ENCODE peak calls at places on chromosome 5, in five cellular contexts. One of them, this sample, is unnamed.

GRCh38 chr5:3995954-3996619 is 400.5 kb downstream of the IRX1 start:
- DNase-seq in brain microvascular endothelial cell: no peak
- DNase-seq in WERI-Rb-1: no peak
- DNase-seq in CD4-positive, alpha-beta T cell: no peak
- DNase-seq in stomach: no peak
- DNase-seq in this sample: no peak

GRCh38 chr5:67272453-67273130 is 76.0 kb upstream of the CD180 start:
- DNase-seq in brain microvascular endothelial cell: no peak
- DNase-seq in WERI-Rb-1: no peak
- DNase-seq in CD4-positive, alpha-beta T cell: no peak
- DNase-seq in stomach: no peak
- DNase-seq in this sample: no peak

GRCh38 chr5:109826426-109826825 is 136.7 kb downstream of the MAN2A1 start:
- DNase-seq in brain microvascular endothelial cell: peak
- DNase-seq in WERI-Rb-1: no peak
- DNase-seq in CD4-positive, alpha-beta T cell: no peak
- DNase-seq in stomach: no peak
- DNase-seq in this sample: no peak

GRCh38 chr5:148998174-148998797 is 64.6 kb downstream of the SH3TC2 start:
- DNase-seq in brain microvascular endothelial cell: peak
- DNase-seq in WERI-Rb-1: peak
- DNase-seq in CD4-positive, alpha-beta T cell: no peak
- DNase-seq in stomach: no peak
- DNase-seq in this sample: no peak

GRCh38 chr5:153617190-153617589 is 126.7 kb downstream of the GRIA1 start:
- DNase-seq in brain microvascular endothelial cell: peak
- DNase-seq in WERI-Rb-1: no peak
- DNase-seq in CD4-positive, alpha-beta T cell: no peak
- DNase-seq in stomach: no peak
- DNase-seq in this sample: no peak

GRCh38 chr5:111742166-111742565 is 14.8 kb downstream of the NREP start:
- DNase-seq in brain microvascular endothelial cell: no peak
- DNase-seq in WERI-Rb-1: no peak
- DNase-seq in CD4-positive, alpha-beta T cell: no peak
- DNase-seq in stomach: no peak
- DNase-seq in this sample: no peak

GRCh38 chr5:140563554-140563953 is 844 bp downstream of the APBB3 start:
- DNase-seq in brain microvascular endothelial cell: no peak
- DNase-seq in WERI-Rb-1: no peak
- DNase-seq in CD4-positive, alpha-beta T cell: no peak
- DNase-seq in stomach: no peak
- DNase-seq in this sample: no peak

GRCh38 chr5:71938886-71939285 is 168.4 kb upstream of the MAP1B start:
- DNase-seq in brain microvascular endothelial cell: no peak
- DNase-seq in WERI-Rb-1: peak
- DNase-seq in CD4-positive, alpha-beta T cell: no peak
- DNase-seq in stomach: peak
- DNase-seq in this sample: peak

GRCh38 chr5:154368041-154368800 is 77.6 kb upstream of the SAP30L start:
- DNase-seq in brain microvascular endothelial cell: peak
- DNase-seq in WERI-Rb-1: no peak
- DNase-seq in CD4-positive, alpha-beta T cell: no peak
- DNase-seq in stomach: no peak
- DNase-seq in this sample: no peak

GRCh38 chr5:133114166-133114932 is 62.5 kb downstream of the HSPA4 start:
- DNase-seq in brain microvascular endothelial cell: no peak
- DNase-seq in WERI-Rb-1: peak
- DNase-seq in CD4-positive, alpha-beta T cell: no peak
- DNase-seq in stomach: no peak
- DNase-seq in this sample: no peak

GRCh38 chr5:82561786-82562185 is 283.6 kb upstream of the RPS23 start:
- DNase-seq in brain microvascular endothelial cell: no peak
- DNase-seq in WERI-Rb-1: no peak
- DNase-seq in CD4-positive, alpha-beta T cell: no peak
- DNase-seq in stomach: no peak
- DNase-seq in this sample: no peak

GRCh38 chr5:36153727-36154126 is 1.8 kb downstream of the SKP2 start:
- DNase-seq in brain microvascular endothelial cell: no peak
- DNase-seq in WERI-Rb-1: no peak
- DNase-seq in CD4-positive, alpha-beta T cell: no peak
- DNase-seq in stomach: no peak
- DNase-seq in this sample: no peak

GRCh38 chr5:36153299-36153677 is 1.4 kb downstream of the SKP2 start:
- DNase-seq in brain microvascular endothelial cell: no peak
- DNase-seq in WERI-Rb-1: no peak
- DNase-seq in CD4-positive, alpha-beta T cell: no peak
- DNase-seq in stomach: no peak
- DNase-seq in this sample: no peak

GRCh38 chr5:36151434-36152323 is at the start of the genes LMBRD2 and SKP2:
- DNase-seq in brain microvascular endothelial cell: peak
- DNase-seq in WERI-Rb-1: peak
- DNase-seq in CD4-positive, alpha-beta T cell: peak
- DNase-seq in stomach: peak
- DNase-seq in this sample: peak

GRCh38 chr5:36150676-36151433 is 832 bp downstream of the LMBRD2 start:
- DNase-seq in brain microvascular endothelial cell: peak
- DNase-seq in WERI-Rb-1: peak
- DNase-seq in CD4-positive, alpha-beta T cell: peak
- DNase-seq in stomach: peak
- DNase-seq in this sample: peak

GRCh38 chr5:36152324-36153298 is 700 bp downstream of the SKP2 start:
- DNase-seq in brain microvascular endothelial cell: no peak
- DNase-seq in WERI-Rb-1: no peak
- DNase-seq in CD4-positive, alpha-beta T cell: no peak
- DNase-seq in stomach: no peak
- DNase-seq in this sample: no peak
- H3K27ac ChIP-seq in brain microvascular endothelial cell: peak
- H3K27ac ChIP-seq in WERI-Rb-1: peak
- H3K27ac ChIP-seq in CD4-positive, alpha-beta T cell: peak
- H3K27ac ChIP-seq in stomach: peak
- H3K27ac ChIP-seq in this sample: peak

GRCh38 chr5:116652903-116653302 is 78.3 kb upstream of the SEMA6A start:
- DNase-seq in brain microvascular endothelial cell: no peak
- DNase-seq in WERI-Rb-1: no peak
- DNase-seq in CD4-positive, alpha-beta T cell: no peak
- DNase-seq in stomach: no peak
- DNase-seq in this sample: no peak
- H3K27ac ChIP-seq in brain microvascular endothelial cell: no peak
- H3K27ac ChIP-seq in WERI-Rb-1: no peak
- H3K27ac ChIP-seq in CD4-positive, alpha-beta T cell: no peak
- H3K27ac ChIP-seq in stomach: no peak
- H3K27ac ChIP-seq in this sample: no peak

DNA sequence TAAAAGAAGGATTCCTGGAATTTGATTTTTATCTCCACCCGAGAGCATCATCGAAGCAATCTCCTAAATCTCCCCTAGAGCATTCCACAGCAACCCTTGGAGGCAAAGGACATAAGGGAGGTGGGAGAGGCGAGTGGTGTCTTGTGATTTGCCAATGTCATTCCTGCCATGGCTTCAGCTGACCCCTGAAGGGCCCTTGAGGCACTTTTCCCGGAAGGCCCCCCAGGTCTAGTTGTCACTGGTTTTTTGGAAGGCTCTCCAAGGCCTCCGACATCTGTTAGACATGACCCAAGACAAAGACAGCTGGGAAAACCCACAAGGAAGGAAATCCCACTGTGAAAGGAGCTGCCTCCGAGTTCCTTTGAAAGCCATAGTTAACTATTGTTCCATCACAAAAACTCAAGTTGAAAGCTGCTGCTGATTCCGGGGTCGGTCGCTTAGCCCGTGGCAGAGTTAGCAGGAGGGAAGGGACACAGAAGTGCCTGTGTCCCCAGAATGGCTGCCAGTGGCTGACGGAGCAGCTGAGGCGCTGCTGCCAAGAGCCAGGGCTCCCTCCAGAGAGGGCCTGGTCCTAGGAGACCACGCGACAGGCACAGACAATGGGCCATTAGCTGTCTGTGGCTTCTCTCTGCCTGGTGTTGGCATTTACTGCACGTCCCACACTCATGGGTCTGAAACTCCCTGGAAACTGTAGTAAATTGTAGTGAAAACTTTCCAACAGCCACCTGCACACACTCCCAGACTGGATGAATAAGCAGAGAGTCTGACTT is 24.4 kb upstream of the TRIO start:
- DNase-seq in brain microvascular endothelial cell: no peak
- DNase-seq in WERI-Rb-1: no peak
- DNase-seq in CD4-positive, alpha-beta T cell: no peak
- DNase-seq in stomach: no peak
- DNase-seq in this sample: no peak
- H3K27ac ChIP-seq in brain microvascular endothelial cell: no peak
- H3K27ac ChIP-seq in WERI-Rb-1: no peak
- H3K27ac ChIP-seq in CD4-positive, alpha-beta T cell: no peak
- H3K27ac ChIP-seq in stomach: no peak
- H3K27ac ChIP-seq in this sample: no peak

DNA sequence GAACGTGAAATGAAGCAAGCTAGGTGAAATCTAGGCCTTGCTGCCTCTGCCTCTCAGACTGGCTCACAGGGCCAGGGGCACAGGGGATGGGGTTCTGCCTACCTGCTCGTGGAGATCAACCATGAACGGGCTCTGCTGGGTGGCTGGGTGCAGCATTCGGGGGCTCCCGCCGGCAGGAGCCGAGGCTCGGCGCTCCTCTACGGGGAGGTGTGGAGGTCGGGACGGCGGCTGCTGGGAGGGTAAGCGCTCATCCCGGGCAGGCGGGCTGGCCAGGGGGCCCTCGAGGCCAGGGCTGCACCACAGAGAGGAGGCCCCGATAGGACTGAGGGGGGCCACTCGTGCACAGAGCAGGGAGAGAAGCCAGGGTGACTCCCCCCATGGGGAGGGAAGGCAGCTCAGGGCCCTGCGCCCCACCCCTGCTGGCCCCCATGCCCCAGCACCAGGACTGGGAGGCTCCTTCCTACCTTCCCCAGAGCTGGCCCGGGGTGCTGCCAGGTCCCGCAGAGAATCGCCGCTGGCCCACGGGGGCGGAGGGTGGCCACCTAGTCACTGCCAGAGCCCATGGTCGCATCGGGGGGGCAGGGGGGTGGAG is 5.2 kb downstream of the RNF44 start:
- DNase-seq in brain microvascular endothelial cell: no peak
- DNase-seq in WERI-Rb-1: no peak
- DNase-seq in CD4-positive, alpha-beta T cell: no peak
- DNase-seq in stomach: no peak
- DNase-seq in this sample: no peak
- H3K27ac ChIP-seq in brain microvascular endothelial cell: no peak
- H3K27ac ChIP-seq in WERI-Rb-1: no peak
- H3K27ac ChIP-seq in CD4-positive, alpha-beta T cell: peak
- H3K27ac ChIP-seq in stomach: no peak
- H3K27ac ChIP-seq in this sample: peak

This sample was measured in left lung.